ENCODE peak calls at places on chromosomes 11 and 22, in seven cellular contexts. One of them, this sample, is unnamed.

GRCh38 chr11:34104680-34105078 is 750 bp upstream of the NAT10 start:
- DNase-seq in H9: no peak
- DNase-seq in left ventricle myocardium inferior: no peak
- DNase-seq in heart left ventricle: no peak
- DNase-seq in sigmoid colon: no peak
- DNase-seq in colonic mucosa: no peak
- DNase-seq in fibroblast of lung: peak; percentile 15
- DNase-seq in this sample: no peak

GRCh38 chr11:64244966-64245365 is 1.8 kb downstream of the PPP1R14B start:
- DNase-seq in H9: no peak
- DNase-seq in left ventricle myocardium inferior: no peak
- DNase-seq in heart left ventricle: no peak
- DNase-seq in sigmoid colon: no peak
- DNase-seq in colonic mucosa: no peak
- DNase-seq in fibroblast of lung: no peak
- DNase-seq in this sample: no peak

GRCh38 chr11:86931965-86932332 is 23.2 kb downstream of the FZD4 start:
- DNase-seq in H9: no peak
- DNase-seq in left ventricle myocardium inferior: no peak
- DNase-seq in heart left ventricle: no peak
- DNase-seq in sigmoid colon: no peak
- DNase-seq in colonic mucosa: no peak
- DNase-seq in fibroblast of lung: peak; percentile 57
- DNase-seq in this sample: no peak

GRCh38 chr22:42619261-42620063 is 4.8 kb upstream of the POLDIP3 start:
- DNase-seq in H9: no peak
- DNase-seq in left ventricle myocardium inferior: no peak
- DNase-seq in heart left ventricle: no peak
- DNase-seq in sigmoid colon: no peak
- DNase-seq in colonic mucosa: no peak
- DNase-seq in fibroblast of lung: no peak
- DNase-seq in this sample: no peak

GRCh38 chr11:22671751-22672150 is 5.3 kb downstream of the GAS2 start:
- DNase-seq in H9: no peak
- DNase-seq in left ventricle myocardium inferior: no peak
- DNase-seq in heart left ventricle: no peak
- DNase-seq in sigmoid colon: no peak
- DNase-seq in colonic mucosa: no peak
- DNase-seq in fibroblast of lung: peak; percentile 6
- DNase-seq in this sample: no peak

GRCh38 chr11:67054851-67055523 is 1.7 kb upstream of the RHOD start:
- DNase-seq in H9: no peak
- DNase-seq in left ventricle myocardium inferior: peak; percentile 75
- DNase-seq in heart left ventricle: peak; percentile 83
- DNase-seq in sigmoid colon: no peak
- DNase-seq in colonic mucosa: peak; percentile 85
- DNase-seq in fibroblast of lung: peak; percentile 81
- DNase-seq in this sample: peak; percentile 95

GRCh38 chr22:38925571-38926041 is 31.8 kb upstream of the APOBEC3A start:
- DNase-seq in H9: no peak
- DNase-seq in left ventricle myocardium inferior: no peak
- DNase-seq in heart left ventricle: no peak
- DNase-seq in sigmoid colon: no peak
- DNase-seq in colonic mucosa: no peak
- DNase-seq in fibroblast of lung: peak; percentile 3
- DNase-seq in this sample: no peak

GRCh38 chr11:43573233-43573632 is 107.3 kb upstream of the HSD17B12 start:
- DNase-seq in H9: peak; percentile 69
- DNase-seq in left ventricle myocardium inferior: no peak
- DNase-seq in heart left ventricle: no peak
- DNase-seq in sigmoid colon: no peak
- DNase-seq in colonic mucosa: no peak
- DNase-seq in fibroblast of lung: no peak
- DNase-seq in this sample: no peak

GRCh38 chr11:118921121-118921928 is 4.4 kb downstream of the BCL9L start:
- DNase-seq in H9: peak; percentile 63
- DNase-seq in left ventricle myocardium inferior: peak; percentile 68
- DNase-seq in heart left ventricle: peak; percentile 73
- DNase-seq in sigmoid colon: peak; percentile 93
- DNase-seq in colonic mucosa: peak; percentile 68
- DNase-seq in fibroblast of lung: peak; percentile 97
- DNase-seq in this sample: peak; percentile 87

GRCh38 chr11:69244286-69244685 is 49.7 kb upstream of the MYEOV start:
- DNase-seq in H9: peak; percentile 1
- DNase-seq in left ventricle myocardium inferior: no peak
- DNase-seq in heart left ventricle: no peak
- DNase-seq in sigmoid colon: peak; percentile 12
- DNase-seq in colonic mucosa: peak; percentile 6
- DNase-seq in fibroblast of lung: no peak
- DNase-seq in this sample: no peak

GRCh38 chr11:69640995-69641581 is at the start of gene CCND1:
- DNase-seq in H9: peak; percentile 95
- DNase-seq in left ventricle myocardium inferior: peak; percentile 76
- DNase-seq in heart left ventricle: peak; percentile 83
- DNase-seq in sigmoid colon: peak; percentile 77
- DNase-seq in colonic mucosa: peak; percentile 82
- DNase-seq in fibroblast of lung: peak; percentile 94
- DNase-seq in this sample: peak; percentile 92

GRCh38 chr11:132422725-132423124 is 1052.3 kb downstream of the NTM start:
- DNase-seq in H9: no peak
- DNase-seq in left ventricle myocardium inferior: no peak
- DNase-seq in heart left ventricle: no peak
- DNase-seq in sigmoid colon: no peak
- DNase-seq in colonic mucosa: no peak
- DNase-seq in fibroblast of lung: no peak
- DNase-seq in this sample: no peak

GRCh38 chr11:71322192-71322735 is 69.9 kb upstream of the SHANK2 start:
- DNase-seq in H9: no peak
- DNase-seq in left ventricle myocardium inferior: no peak
- DNase-seq in heart left ventricle: no peak
- DNase-seq in sigmoid colon: no peak
- DNase-seq in colonic mucosa: no peak
- DNase-seq in fibroblast of lung: no peak
- DNase-seq in this sample: no peak

GRCh38 chr11:35404397-35404775 is 15.0 kb downstream of the SLC1A2 start:
- DNase-seq in H9: peak; percentile 79
- DNase-seq in left ventricle myocardium inferior: no peak
- DNase-seq in heart left ventricle: no peak
- DNase-seq in sigmoid colon: no peak
- DNase-seq in colonic mucosa: peak; percentile 53
- DNase-seq in fibroblast of lung: peak; percentile 45
- DNase-seq in this sample: peak; percentile 46

GRCh38 chr11:64093233-64094039 is 57.7 kb downstream of the FLRT1 start:
- DNase-seq in H9: no peak
- DNase-seq in left ventricle myocardium inferior: no peak
- DNase-seq in heart left ventricle: no peak
- DNase-seq in sigmoid colon: no peak
- DNase-seq in colonic mucosa: no peak
- DNase-seq in fibroblast of lung: no peak
- DNase-seq in this sample: peak; percentile 37

GRCh38 chr11:13040969-13041561 is 31.9 kb downstream of the RASSF10 start:
- DNase-seq in H9: no peak
- DNase-seq in left ventricle myocardium inferior: no peak
- DNase-seq in heart left ventricle: no peak
- DNase-seq in sigmoid colon: no peak
- DNase-seq in colonic mucosa: no peak
- DNase-seq in fibroblast of lung: no peak
- DNase-seq in this sample: no peak

GRCh38 chr22:46060292-46061123 is 83.5 kb upstream of the WNT7B start:
- DNase-seq in H9: no peak
- DNase-seq in left ventricle myocardium inferior: no peak
- DNase-seq in heart left ventricle: no peak
- DNase-seq in sigmoid colon: peak; percentile 15
- DNase-seq in colonic mucosa: no peak
- DNase-seq in fibroblast of lung: no peak
- DNase-seq in this sample: no peak

GRCh38 chr22:46061431-46062231 is 84.7 kb upstream of the WNT7B start:
- DNase-seq in H9: peak; percentile 69
- DNase-seq in left ventricle myocardium inferior: peak; percentile 22
- DNase-seq in heart left ventricle: no peak
- DNase-seq in sigmoid colon: peak; percentile 60
- DNase-seq in colonic mucosa: no peak
- DNase-seq in fibroblast of lung: no peak
- DNase-seq in this sample: no peak

GRCh38 chr22:46061124-46061410 is 84.1 kb upstream of the WNT7B start:
- DNase-seq in H9: no peak
- DNase-seq in left ventricle myocardium inferior: no peak
- DNase-seq in heart left ventricle: no peak
- DNase-seq in sigmoid colon: peak; percentile 26
- DNase-seq in colonic mucosa: no peak
- DNase-seq in fibroblast of lung: no peak
- DNase-seq in this sample: no peak

GRCh38 chr22:46063861-46064235 is 86.5 kb upstream of the PPARA start:
- DNase-seq in H9: no peak
- DNase-seq in left ventricle myocardium inferior: peak; percentile 8
- DNase-seq in heart left ventricle: no peak
- DNase-seq in sigmoid colon: peak; percentile 66
- DNase-seq in colonic mucosa: no peak
- DNase-seq in fibroblast of lung: no peak
- DNase-seq in this sample: no peak

DNA sequence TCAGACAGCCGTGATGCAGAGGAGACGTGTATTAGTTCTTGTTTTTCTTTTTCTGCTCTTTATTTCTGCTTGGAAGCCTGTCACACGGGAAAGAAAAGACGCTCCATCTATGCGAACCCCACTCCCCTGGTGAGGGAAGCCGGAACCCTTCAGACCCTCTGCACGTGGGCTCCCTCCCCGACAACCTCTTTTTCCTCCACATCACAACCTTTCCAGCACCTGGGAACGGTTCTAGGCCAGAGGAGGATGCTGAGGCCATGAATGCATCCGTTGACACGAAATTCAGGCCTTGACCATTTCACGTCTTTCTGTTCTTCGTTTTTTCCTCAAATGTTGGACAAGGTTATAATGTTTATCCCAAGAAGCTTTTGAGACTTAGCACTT is 85.3 kb upstream of the WNT7B start:
- DNase-seq in H9: no peak
- DNase-seq in left ventricle myocardium inferior: no peak
- DNase-seq in heart left ventricle: no peak
- DNase-seq in sigmoid colon: no peak
- DNase-seq in colonic mucosa: no peak
- DNase-seq in fibroblast of lung: no peak
- DNase-seq in this sample: no peak
- H3K27ac ChIP-seq in H9: no peak overlapping the region
- H3K27ac ChIP-seq in left ventricle myocardium inferior: peak overlapping the region; percentile 100
- H3K27ac ChIP-seq in heart left ventricle: peak overlapping the region; percentile 23
- H3K27ac ChIP-seq in sigmoid colon: peak overlapping the region; percentile 94
- H3K27ac ChIP-seq in colonic mucosa: peak overlapping the region; percentile 16
- H3K27ac ChIP-seq in fibroblast of lung: no peak overlapping the region
- H3K27ac ChIP-seq in this sample: no peak overlapping the region

GRCh38 chr22:30308096-30308495 is 18.6 kb downstream of the TBC1D10A start:
- DNase-seq in H9: no peak
- DNase-seq in left ventricle myocardium inferior: no peak
- DNase-seq in heart left ventricle: no peak
- DNase-seq in sigmoid colon: no peak
- DNase-seq in colonic mucosa: no peak
- DNase-seq in fibroblast of lung: no peak
- DNase-seq in this sample: no peak
- H3K4me1 ChIP-seq in H9: no peaks in the 10 kb centered on the region
- H3K4me1 ChIP-seq in left ventricle myocardium inferior: peaks cover 100% of the 10 kb centered on the region
- H3K4me1 ChIP-seq in heart left ventricle: peaks cover 96% of the 10 kb centered on the region
- H3K4me1 ChIP-seq in sigmoid colon: peaks cover 100% of the 10 kb centered on the region
- H3K4me1 ChIP-seq in colonic mucosa: peaks cover 66% of the 10 kb centered on the region
- H3K4me1 ChIP-seq in fibroblast of lung: peaks cover 44% of the 10 kb centered on the region
- H3K4me1 ChIP-seq in this sample: peaks cover 46% of the 10 kb centered on the region

GRCh38 chr11:16912607-16913006 is 101.6 kb downstream of the PLEKHA7 start:
- DNase-seq in H9: peak; percentile 31
- DNase-seq in left ventricle myocardium inferior: no peak
- DNase-seq in heart left ventricle: no peak
- DNase-seq in sigmoid colon: no peak
- DNase-seq in colonic mucosa: peak; percentile 36
- DNase-seq in fibroblast of lung: no peak
- DNase-seq in this sample: no peak

GRCh38 chr11:16920559-16920958 is 93.7 kb downstream of the PLEKHA7 start:
- DNase-seq in H9: no peak
- DNase-seq in left ventricle myocardium inferior: no peak
- DNase-seq in heart left ventricle: no peak
- DNase-seq in sigmoid colon: no peak
- DNase-seq in colonic mucosa: peak; percentile 50
- DNase-seq in fibroblast of lung: no peak
- DNase-seq in this sample: no peak

GRCh38 chr11:16921019-16921418 is 93.2 kb downstream of the PLEKHA7 start:
- DNase-seq in H9: no peak
- DNase-seq in left ventricle myocardium inferior: no peak
- DNase-seq in heart left ventricle: no peak
- DNase-seq in sigmoid colon: no peak
- DNase-seq in colonic mucosa: no peak
- DNase-seq in fibroblast of lung: no peak
- DNase-seq in this sample: no peak

GRCh38 chr11:16917941-16918340 is 96.3 kb downstream of the PLEKHA7 start:
- DNase-seq in H9: no peak
- DNase-seq in left ventricle myocardium inferior: no peak
- DNase-seq in heart left ventricle: no peak
- DNase-seq in sigmoid colon: no peak
- DNase-seq in colonic mucosa: no peak
- DNase-seq in fibroblast of lung: no peak
- DNase-seq in this sample: no peak
- H3K27ac ChIP-seq in H9: no peak overlapping the region
- H3K27ac ChIP-seq in left ventricle myocardium inferior: no peak overlapping the region
- H3K27ac ChIP-seq in heart left ventricle: no peak overlapping the region
- H3K27ac ChIP-seq in sigmoid colon: no peak overlapping the region
- H3K27ac ChIP-seq in colonic mucosa: peak overlapping the region; percentile 39
- H3K27ac ChIP-seq in fibroblast of lung: no peak overlapping the region
- H3K27ac ChIP-seq in this sample: peak overlapping the region; percentile 83

GRCh38 chr11:3944198-3944597 is 88.7 kb downstream of the STIM1 start:
- DNase-seq in H9: no peak
- DNase-seq in left ventricle myocardium inferior: peak; percentile 24
- DNase-seq in heart left ventricle: no peak
- DNase-seq in sigmoid colon: no peak
- DNase-seq in colonic mucosa: no peak
- DNase-seq in fibroblast of lung: no peak
- DNase-seq in this sample: no peak
- H3K4me1 ChIP-seq in H9: no peaks in the 10 kb centered on the region
- H3K4me1 ChIP-seq in left ventricle myocardium inferior: peaks cover 90% of the 10 kb centered on the region
- H3K4me1 ChIP-seq in heart left ventricle: peaks cover 83% of the 10 kb centered on the region
- H3K4me1 ChIP-seq in sigmoid colon: peaks cover 38% of the 10 kb centered on the region
- H3K4me1 ChIP-seq in colonic mucosa: peaks cover 9% of the 10 kb centered on the region
- H3K4me1 ChIP-seq in fibroblast of lung: peaks cover 11% of the 10 kb centered on the region
- H3K4me1 ChIP-seq in this sample: peaks cover 11% of the 10 kb centered on the region

GRCh38 chr11:125452125-125452470 is 44.0 kb downstream of the FEZ1 start:
- DNase-seq in H9: no peak
- DNase-seq in left ventricle myocardium inferior: no peak
- DNase-seq in heart left ventricle: no peak
- DNase-seq in sigmoid colon: peak; percentile 8
- DNase-seq in colonic mucosa: no peak
- DNase-seq in fibroblast of lung: no peak
- DNase-seq in this sample: no peak
- H3K27ac ChIP-seq in H9: no peak overlapping the region
- H3K27ac ChIP-seq in left ventricle myocardium inferior: peak overlapping the region; percentile 83
- H3K27ac ChIP-seq in heart left ventricle: peak overlapping the region; percentile 22
- H3K27ac ChIP-seq in sigmoid colon: peak overlapping the region; percentile 47
- H3K27ac ChIP-seq in colonic mucosa: no peak overlapping the region
- H3K27ac ChIP-seq in fibroblast of lung: no peak overlapping the region
- H3K27ac ChIP-seq in this sample: peak overlapping the region; percentile 67

GRCh38 chr22:46062971-46063631 is 86.1 kb upstream of the WNT7B start:
- DNase-seq in H9: no peak
- DNase-seq in left ventricle myocardium inferior: peak; percentile 9
- DNase-seq in heart left ventricle: no peak
- DNase-seq in sigmoid colon: peak; percentile 57
- DNase-seq in colonic mucosa: no peak
- DNase-seq in fibroblast of lung: no peak
- DNase-seq in this sample: no peak
- H3K4me1 ChIP-seq in H9: no peaks in the 10 kb centered on the region
- H3K4me1 ChIP-seq in left ventricle myocardium inferior: peaks cover 95% of the 10 kb centered on the region
- H3K4me1 ChIP-seq in heart left ventricle: peaks cover 89% of the 10 kb centered on the region
- H3K4me1 ChIP-seq in sigmoid colon: peaks cover 95% of the 10 kb centered on the region
- H3K4me1 ChIP-seq in colonic mucosa: peaks cover 14% of the 10 kb centered on the region
- H3K4me1 ChIP-seq in fibroblast of lung: peaks cover 26% of the 10 kb centered on the region
- H3K4me1 ChIP-seq in this sample: no peaks in the 10 kb centered on the region

This sample was measured in hepatocyte.